ENCODE peak calls at places on chromosomes 12 and 14, in seven cellular contexts. One of them, this sample, is unnamed.

GRCh38 chr14:61296707-61297502 is 15.8 kb upstream of the TMEM30B start:
- DNase-seq in H9: no peak
- DNase-seq in body of pancreas: no peak
- DNase-seq in astrocyte: peak; percentile 11
- DNase-seq in A549: peak; percentile 49
- DNase-seq in tibial nerve: peak; percentile 41
- DNase-seq in lung: no peak
- DNase-seq in this sample: peak; percentile 90

GRCh38 chr14:53001787-53002378 is 51.0 kb upstream of the FERMT2 start:
- DNase-seq in H9: no peak
- DNase-seq in body of pancreas: no peak
- DNase-seq in astrocyte: no peak
- DNase-seq in A549: no peak
- DNase-seq in tibial nerve: no peak
- DNase-seq in lung: no peak
- DNase-seq in this sample: no peak

GRCh38 chr12:49538740-49539403 is at the start of gene KCNH3:
- DNase-seq in H9: peak; percentile 82
- DNase-seq in body of pancreas: peak; percentile 83
- DNase-seq in astrocyte: peak; percentile 30
- DNase-seq in A549: peak; percentile 71
- DNase-seq in tibial nerve: peak; percentile 60
- DNase-seq in lung: peak; percentile 83
- DNase-seq in this sample: peak; percentile 83

GRCh38 chr14:99322731-99323599 is 51.0 kb upstream of the BCL11B start:
- DNase-seq in H9: no peak
- DNase-seq in body of pancreas: no peak
- DNase-seq in astrocyte: no peak
- DNase-seq in A549: no peak
- DNase-seq in tibial nerve: peak; percentile 3
- DNase-seq in lung: peak; percentile 18
- DNase-seq in this sample: no peak

GRCh38 chr14:72680853-72681640 is 212.9 kb downstream of the DPF3 start:
- DNase-seq in H9: no peak
- DNase-seq in body of pancreas: no peak
- DNase-seq in astrocyte: no peak
- DNase-seq in A549: no peak
- DNase-seq in tibial nerve: no peak
- DNase-seq in lung: no peak
- DNase-seq in this sample: no peak

GRCh38 chr14:56248442-56248841 is 130.2 kb downstream of the PELI2 start:
- DNase-seq in H9: no peak
- DNase-seq in body of pancreas: no peak
- DNase-seq in astrocyte: no peak
- DNase-seq in A549: no peak
- DNase-seq in tibial nerve: no peak
- DNase-seq in lung: no peak
- DNase-seq in this sample: no peak

GRCh38 chr14:75604979-75605825 is 26.8 kb downstream of the FLVCR2 start:
- DNase-seq in H9: no peak
- DNase-seq in body of pancreas: no peak
- DNase-seq in astrocyte: peak; percentile 4
- DNase-seq in A549: no peak
- DNase-seq in tibial nerve: peak; percentile 57
- DNase-seq in lung: peak; percentile 54
- DNase-seq in this sample: no peak

GRCh38 chr14:70642313-70643235 is 858 bp downstream of the TTC9 start:
- DNase-seq in H9: no peak
- DNase-seq in body of pancreas: no peak
- DNase-seq in astrocyte: no peak
- DNase-seq in A549: no peak
- DNase-seq in tibial nerve: no peak
- DNase-seq in lung: no peak
- DNase-seq in this sample: peak; percentile 73

GRCh38 chr12:16685107-16685506 is 79.1 kb upstream of the LMO3 start:
- DNase-seq in H9: no peak
- DNase-seq in body of pancreas: no peak
- DNase-seq in astrocyte: no peak
- DNase-seq in A549: no peak
- DNase-seq in tibial nerve: no peak
- DNase-seq in lung: no peak
- DNase-seq in this sample: no peak

DNA sequence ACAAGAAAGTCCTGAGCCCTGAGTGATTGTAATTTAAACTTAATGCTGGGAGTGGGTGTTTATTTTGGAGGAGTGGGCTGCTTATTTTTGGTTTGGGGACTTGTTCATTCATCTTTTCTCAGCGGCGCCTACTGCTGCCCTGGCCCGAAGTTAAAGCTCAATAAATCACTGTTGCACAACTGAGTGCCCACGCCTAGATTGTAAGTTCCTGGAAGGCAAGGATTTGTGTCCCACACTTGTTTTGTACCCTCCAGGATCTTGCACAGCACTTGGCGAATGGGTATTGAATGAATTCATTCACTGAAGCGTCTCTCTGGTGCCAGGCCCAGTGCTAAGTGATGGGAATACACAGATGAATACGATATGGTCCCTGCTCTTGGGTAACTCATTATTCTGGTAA is 153.3 kb upstream of the PARP11 start:
- DNase-seq in H9: no peak
- DNase-seq in body of pancreas: no peak
- DNase-seq in astrocyte: no peak
- DNase-seq in A549: no peak
- DNase-seq in tibial nerve: no peak
- DNase-seq in lung: no peak
- DNase-seq in this sample: no peak
- H3K4me1 ChIP-seq in H9: peaks cover 15% of the 10 kb centered on the region
- H3K4me1 ChIP-seq in body of pancreas: peaks cover 62% of the 10 kb centered on the region
- H3K4me1 ChIP-seq in astrocyte: peaks cover 9% of the 10 kb centered on the region
- H3K4me1 ChIP-seq in A549: peaks cover 6% of the 10 kb centered on the region
- H3K4me1 ChIP-seq in tibial nerve: peaks cover 37% of the 10 kb centered on the region
- H3K4me1 ChIP-seq in lung: peaks cover 3% of the 10 kb centered on the region
- H3K4me1 ChIP-seq in this sample: no peaks in the 10 kb centered on the region

GRCh38 chr12:53324113-53324778 is 2.8 kb upstream of the AAAS start:
- DNase-seq in H9: peak; percentile 60
- DNase-seq in body of pancreas: peak; percentile 32
- DNase-seq in astrocyte: no peak
- DNase-seq in A549: no peak
- DNase-seq in tibial nerve: no peak
- DNase-seq in lung: peak; percentile 49
- DNase-seq in this sample: peak; percentile 87
- H3K4me1 ChIP-seq in H9: no peaks in the 10 kb centered on the region
- H3K4me1 ChIP-seq in body of pancreas: peaks cover 39% of the 10 kb centered on the region
- H3K4me1 ChIP-seq in astrocyte: peaks cover 20% of the 10 kb centered on the region
- H3K4me1 ChIP-seq in A549: peaks cover 24% of the 10 kb centered on the region
- H3K4me1 ChIP-seq in tibial nerve: peaks cover 48% of the 10 kb centered on the region
- H3K4me1 ChIP-seq in lung: peaks cover 5% of the 10 kb centered on the region
- H3K4me1 ChIP-seq in this sample: peaks cover 52% of the 10 kb centered on the region

DNA sequence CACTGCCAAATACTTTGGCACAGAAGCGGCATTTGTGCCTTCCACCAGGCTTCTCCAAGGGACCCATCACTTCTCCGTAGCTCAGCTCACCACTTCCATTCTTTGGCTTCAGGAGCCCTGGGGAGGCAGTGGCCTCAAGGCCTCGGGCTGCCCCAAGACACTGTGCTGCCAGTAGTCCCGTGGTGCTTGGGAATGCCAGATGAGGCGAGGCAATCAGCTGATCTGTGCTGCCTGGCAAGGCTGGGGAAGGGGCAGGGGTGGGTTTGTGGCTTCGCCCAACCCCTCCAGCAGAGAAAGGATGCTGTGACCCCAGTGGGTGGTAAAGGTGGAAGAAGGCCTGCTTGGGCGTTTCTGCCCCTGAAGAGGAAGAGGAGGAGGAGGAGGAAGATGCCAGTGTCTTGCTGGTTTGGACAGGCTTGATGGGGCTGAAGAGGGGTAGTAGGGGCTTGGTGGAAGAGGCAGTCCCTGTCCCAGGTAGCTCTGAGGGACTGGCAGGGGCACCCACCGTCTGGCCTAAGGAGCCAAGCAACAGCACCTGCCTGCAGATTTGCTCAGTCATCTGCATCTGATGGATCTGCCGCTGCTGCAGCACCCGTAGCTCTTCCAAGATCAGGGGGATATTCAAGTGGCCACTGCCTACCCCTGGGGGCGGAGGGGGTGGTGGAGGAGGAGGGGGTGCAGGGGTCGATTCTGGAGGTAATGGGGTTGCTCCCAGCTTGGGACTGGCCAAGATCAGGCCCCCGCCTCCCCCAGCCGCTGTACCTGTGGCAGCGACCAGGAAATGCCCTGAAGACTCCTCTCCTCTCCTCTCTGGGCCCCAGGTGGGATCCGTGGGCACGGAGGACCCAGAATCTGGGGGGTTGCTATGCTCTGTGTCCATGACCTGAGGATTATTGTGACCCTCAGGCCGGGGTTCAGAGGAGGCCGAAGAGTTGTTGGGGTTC is 1.3 kb downstream of the SALL2 start:
- DNase-seq in H9: no peak
- DNase-seq in body of pancreas: no peak
- DNase-seq in astrocyte: no peak
- DNase-seq in A549: no peak
- DNase-seq in tibial nerve: no peak
- DNase-seq in lung: no peak
- DNase-seq in this sample: no peak
- H3K4me1 ChIP-seq in H9: peaks cover 18% of the 10 kb centered on the region
- H3K4me1 ChIP-seq in body of pancreas: peaks cover 9% of the 10 kb centered on the region
- H3K4me1 ChIP-seq in astrocyte: peaks cover 17% of the 10 kb centered on the region
- H3K4me1 ChIP-seq in A549: peaks cover 3% of the 10 kb centered on the region
- H3K4me1 ChIP-seq in tibial nerve: peaks cover 22% of the 10 kb centered on the region
- H3K4me1 ChIP-seq in lung: peaks cover 2% of the 10 kb centered on the region
- H3K4me1 ChIP-seq in this sample: peaks cover 35% of the 10 kb centered on the region

DNA sequence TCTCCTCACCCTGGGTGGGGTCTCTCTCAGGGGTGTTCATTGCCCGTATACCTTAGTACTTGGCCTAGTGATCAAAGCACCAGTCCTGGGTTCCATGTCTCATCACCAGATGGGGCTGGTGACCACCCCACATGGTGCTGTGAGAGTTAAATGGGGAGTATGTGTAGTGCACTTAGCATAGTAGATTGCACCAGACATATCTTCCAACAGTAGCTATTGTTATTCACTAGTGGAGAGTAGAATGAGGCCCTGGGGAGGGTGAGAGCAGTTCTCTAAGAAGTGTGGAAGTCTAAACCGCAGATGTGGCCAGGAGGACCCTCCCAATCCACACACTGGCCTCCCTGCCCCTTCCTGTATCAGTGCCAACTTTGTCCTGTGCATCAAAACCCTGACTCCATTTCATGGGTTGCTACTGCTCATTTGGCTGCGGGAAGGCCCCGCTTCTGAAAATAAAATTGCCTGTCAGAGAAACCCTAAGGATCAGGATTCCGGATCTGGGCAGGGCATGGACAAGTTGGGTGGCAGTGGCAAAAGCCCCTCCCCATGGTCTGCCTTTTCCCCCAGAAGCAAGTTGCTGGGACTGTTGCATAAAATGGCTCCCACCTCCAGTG is 4.4 kb downstream of the CD9 start:
- DNase-seq in H9: no peak
- DNase-seq in body of pancreas: no peak
- DNase-seq in astrocyte: no peak
- DNase-seq in A549: no peak
- DNase-seq in tibial nerve: no peak
- DNase-seq in lung: no peak
- DNase-seq in this sample: no peak
- H3K4me1 ChIP-seq in H9: peaks cover 42% of the 10 kb centered on the region
- H3K4me1 ChIP-seq in body of pancreas: peaks cover 38% of the 10 kb centered on the region
- H3K4me1 ChIP-seq in astrocyte: peaks cover 14% of the 10 kb centered on the region
- H3K4me1 ChIP-seq in A549: peaks cover 30% of the 10 kb centered on the region
- H3K4me1 ChIP-seq in tibial nerve: peaks cover 86% of the 10 kb centered on the region
- H3K4me1 ChIP-seq in lung: peaks cover 31% of the 10 kb centered on the region
- H3K4me1 ChIP-seq in this sample: no peaks in the 10 kb centered on the region

GRCh38 chr12:95203477-95203843 is 13.8 kb downstream of the FGD6 start:
- DNase-seq in H9: no peak
- DNase-seq in body of pancreas: no peak
- DNase-seq in astrocyte: no peak
- DNase-seq in A549: no peak
- DNase-seq in tibial nerve: no peak
- DNase-seq in lung: no peak
- DNase-seq in this sample: no peak
- H3K4me1 ChIP-seq in H9: peaks cover 26% of the 10 kb centered on the region
- H3K4me1 ChIP-seq in body of pancreas: peaks cover 56% of the 10 kb centered on the region
- H3K4me1 ChIP-seq in astrocyte: peaks cover 42% of the 10 kb centered on the region
- H3K4me1 ChIP-seq in A549: peaks cover 78% of the 10 kb centered on the region
- H3K4me1 ChIP-seq in tibial nerve: peaks cover 54% of the 10 kb centered on the region
- H3K4me1 ChIP-seq in lung: peaks cover 14% of the 10 kb centered on the region
- H3K4me1 ChIP-seq in this sample: peaks cover 74% of the 10 kb centered on the region

GRCh38 chr12:94204647-94205247 is 56.4 kb downstream of the PLXNC1 start:
- DNase-seq in H9: no peak
- DNase-seq in body of pancreas: no peak
- DNase-seq in astrocyte: no peak
- DNase-seq in A549: no peak
- DNase-seq in tibial nerve: no peak
- DNase-seq in lung: no peak
- DNase-seq in this sample: peak; percentile 77
- H3K4me1 ChIP-seq in H9: peaks cover 7% of the 10 kb centered on the region
- H3K4me1 ChIP-seq in body of pancreas: no peaks in the 10 kb centered on the region
- H3K4me1 ChIP-seq in astrocyte: no peaks in the 10 kb centered on the region
- H3K4me1 ChIP-seq in A549: no peaks in the 10 kb centered on the region
- H3K4me1 ChIP-seq in tibial nerve: peaks cover 25% of the 10 kb centered on the region
- H3K4me1 ChIP-seq in lung: peaks cover 2% of the 10 kb centered on the region
- H3K4me1 ChIP-seq in this sample: peaks cover 71% of the 10 kb centered on the region

GRCh38 chr12:104502662-104503061 is 45.9 kb downstream of the CHST11 start:
- DNase-seq in H9: no peak
- DNase-seq in body of pancreas: no peak
- DNase-seq in astrocyte: no peak
- DNase-seq in A549: no peak
- DNase-seq in tibial nerve: no peak
- DNase-seq in lung: no peak
- DNase-seq in this sample: no peak

GRCh38 chr12:104503191-104503590 is 46.4 kb downstream of the CHST11 start:
- DNase-seq in H9: no peak
- DNase-seq in body of pancreas: no peak
- DNase-seq in astrocyte: no peak
- DNase-seq in A549: no peak
- DNase-seq in tibial nerve: no peak
- DNase-seq in lung: no peak
- DNase-seq in this sample: no peak

GRCh38 chr12:104501115-104501514 is 44.4 kb downstream of the CHST11 start:
- DNase-seq in H9: no peak
- DNase-seq in body of pancreas: no peak
- DNase-seq in astrocyte: no peak
- DNase-seq in A549: no peak
- DNase-seq in tibial nerve: no peak
- DNase-seq in lung: no peak
- DNase-seq in this sample: no peak

GRCh38 chr12:104499668-104500328 is 43.0 kb downstream of the CHST11 start:
- DNase-seq in H9: no peak
- DNase-seq in body of pancreas: no peak
- DNase-seq in astrocyte: no peak
- DNase-seq in A549: no peak
- DNase-seq in tibial nerve: no peak
- DNase-seq in lung: no peak
- DNase-seq in this sample: no peak

DNA sequence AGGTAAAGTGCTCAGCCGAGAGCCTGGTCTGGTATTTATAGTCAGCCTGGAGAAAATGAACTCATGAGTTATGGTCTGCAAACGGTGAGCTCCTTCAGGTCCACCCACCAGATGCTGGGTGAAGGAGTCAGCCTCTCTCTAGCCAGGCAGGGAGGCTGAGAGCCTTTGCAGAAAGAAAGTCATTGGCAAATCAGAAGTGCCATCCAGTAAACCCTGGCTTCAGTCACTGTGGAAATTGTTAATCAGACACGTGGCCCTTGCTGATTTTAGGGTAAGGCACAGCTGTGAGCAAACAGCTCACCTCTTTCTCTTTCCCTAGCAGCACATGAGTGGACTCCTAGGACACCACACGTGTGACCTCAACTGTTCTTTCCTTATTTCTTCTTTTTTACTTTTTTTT is 44.9 kb downstream of the CHST11 start:
- DNase-seq in H9: no peak
- DNase-seq in body of pancreas: no peak
- DNase-seq in astrocyte: no peak
- DNase-seq in A549: no peak
- DNase-seq in tibial nerve: no peak
- DNase-seq in lung: no peak
- DNase-seq in this sample: no peak
- H3K4me1 ChIP-seq in H9: peaks cover 3% of the 10 kb centered on the region
- H3K4me1 ChIP-seq in body of pancreas: peaks cover 28% of the 10 kb centered on the region
- H3K4me1 ChIP-seq in astrocyte: peaks cover 5% of the 10 kb centered on the region
- H3K4me1 ChIP-seq in A549: peaks cover 11% of the 10 kb centered on the region
- H3K4me1 ChIP-seq in tibial nerve: peaks cover 15% of the 10 kb centered on the region
- H3K4me1 ChIP-seq in lung: peaks cover 16% of the 10 kb centered on the region
- H3K4me1 ChIP-seq in this sample: peaks cover 13% of the 10 kb centered on the region

This sample was measured in Karpas-422.